ENCODE peak calls at places on chromosomes 13 and 19, in five cellular contexts. One of them, this sample, is unnamed.

GRCh38 chr13:73329355-73329754 is 270.6 kb downstream of the KLF5 start:
- DNase-seq in H1: no peak
- DNase-seq in HCT116: no peak
- DNase-seq in K562: no peak
- DNase-seq in GM12878: no peak
- DNase-seq in this sample: no peak

GRCh38 chr13:24148414-24149305 is 11.9 kb upstream of the SPATA13 start:
- DNase-seq in HCT116: peak
- DNase-seq in GM12878: no peak
- DNase-seq in K562: no peak
- DNase-seq in H1: peak
- DNase-seq in this sample: peak

GRCh38 chr13:18995259-18995873 is 186.3 kb downstream of the TUBA3C start:
- DNase-seq in GM12878: no peak
- DNase-seq in H1: no peak
- DNase-seq in K562: no peak
- DNase-seq in HCT116: no peak
- DNase-seq in this sample: no peak

GRCh38 chr13:114013336-114013735 is 39.5 kb upstream of the C13orf46 start:
- DNase-seq in K562: no peak
- DNase-seq in H1: no peak
- DNase-seq in HCT116: no peak
- DNase-seq in GM12878: no peak
- DNase-seq in this sample: no peak

GRCh38 chr19:7618366-7618765 is 11.0 kb downstream of the XAB2 start:
- DNase-seq in HCT116: no peak
- DNase-seq in GM12878: no peak
- DNase-seq in H1: no peak
- DNase-seq in K562: no peak
- DNase-seq in this sample: peak

GRCh38 chr13:51435002-51435578 is 17.7 kb downstream of the INTS6 start:
- DNase-seq in HCT116: no peak
- DNase-seq in H1: no peak
- DNase-seq in K562: no peak
- DNase-seq in GM12878: no peak
- DNase-seq in this sample: no peak

GRCh38 chr13:70523622-70524021 is 415.4 kb upstream of the KLHL1 start:
- DNase-seq in GM12878: no peak
- DNase-seq in HCT116: no peak
- DNase-seq in H1: no peak
- DNase-seq in K562: no peak
- DNase-seq in this sample: no peak

GRCh38 chr19:35033067-35034004 is 3.1 kb downstream of the SCN1B start:
- DNase-seq in K562: no peak
- DNase-seq in H1: no peak
- DNase-seq in GM12878: no peak
- DNase-seq in HCT116: no peak
- DNase-seq in this sample: no peak

GRCh38 chr13:103351035-103351828 is 285.0 kb upstream of the SLC10A2 start:
- DNase-seq in GM12878: no peak
- DNase-seq in H1: peak
- DNase-seq in HCT116: no peak
- DNase-seq in K562: no peak
- DNase-seq in this sample: no peak

GRCh38 chr19:1397838-1398237 is 3.5 kb downstream of the GAMT start:
- DNase-seq in H1: no peak
- DNase-seq in K562: no peak
- DNase-seq in HCT116: no peak
- DNase-seq in GM12878: no peak
- DNase-seq in this sample: no peak

GRCh38 chr19:8340341-8341096 is 2.5 kb downstream of the KANK3 start:
- DNase-seq in HCT116: no peak
- DNase-seq in K562: peak
- DNase-seq in GM12878: no peak
- DNase-seq in H1: no peak
- DNase-seq in this sample: no peak

GRCh38 chr13:79710376-79710775 is 229.4 kb downstream of the NDFIP2 start:
- DNase-seq in GM12878: no peak
- DNase-seq in K562: no peak
- DNase-seq in H1: no peak
- DNase-seq in HCT116: no peak
- DNase-seq in this sample: no peak

GRCh38 chr13:42055500-42056085 is 7.1 kb downstream of the DGKH start:
- DNase-seq in H1: no peak
- DNase-seq in K562: no peak
- DNase-seq in HCT116: no peak
- DNase-seq in GM12878: no peak
- DNase-seq in this sample: no peak

GRCh38 chr19:47663911-47664771 is 49.1 kb upstream of the EHD2 start:
- DNase-seq in H1: no peak
- DNase-seq in K562: peak
- DNase-seq in GM12878: no peak
- DNase-seq in HCT116: no peak
- DNase-seq in this sample: peak

GRCh38 chr13:98919566-98919965 is 58.3 kb downstream of the DOCK9 start:
- DNase-seq in H1: no peak
- DNase-seq in HCT116: no peak
- DNase-seq in GM12878: no peak
- DNase-seq in K562: no peak
- DNase-seq in this sample: no peak

GRCh38 chr13:101346161-101346560 is 70.1 kb downstream of the NALCN start:
- DNase-seq in GM12878: no peak
- DNase-seq in K562: no peak
- DNase-seq in H1: no peak
- DNase-seq in HCT116: no peak
- DNase-seq in this sample: no peak
- TF ChIP-seq SRF in GM12878: no peak
- TF ChIP-seq SRF in K562: no peak
- TF ChIP-seq SRF in H1: no peak
- TF ChIP-seq SRF in HCT116: no peak
- TF ChIP-seq SRF in this sample: no peak

GRCh38 chr19:18322318-18322758 is 538 bp downstream of the LSM4 start:
- DNase-seq in K562: peak
- DNase-seq in GM12878: no peak
- DNase-seq in HCT116: no peak
- DNase-seq in H1: no peak
- DNase-seq in this sample: peak
- H2AFZ ChIP-seq in K562: peak
- H2AFZ ChIP-seq in GM12878: no peak
- H2AFZ ChIP-seq in HCT116: no peak
- H2AFZ ChIP-seq in H1: no peak
- H2AFZ ChIP-seq in this sample: no peak

GRCh38 chr19:39137131-39137530 is 11.5 kb downstream of the PAK4 start:
- DNase-seq in GM12878: no peak
- DNase-seq in K562: no peak
- DNase-seq in H1: no peak
- DNase-seq in HCT116: no peak
- DNase-seq in this sample: no peak

GRCh38 chr19:39135701-39136100 is 10.1 kb downstream of the PAK4 start:
- DNase-seq in K562: no peak
- DNase-seq in GM12878: no peak
- DNase-seq in H1: no peak
- DNase-seq in HCT116: no peak
- DNase-seq in this sample: no peak

GRCh38 chr19:39133431-39134270 is 8.1 kb downstream of the PAK4 start:
- DNase-seq in H1: no peak
- DNase-seq in GM12878: no peak
- DNase-seq in HCT116: no peak
- DNase-seq in K562: no peak
- DNase-seq in this sample: no peak

GRCh38 chr19:39138221-39139211 is 12.9 kb downstream of the PAK4 start:
- DNase-seq in K562: no peak
- DNase-seq in HCT116: no peak
- DNase-seq in H1: no peak
- DNase-seq in GM12878: no peak
- DNase-seq in this sample: no peak

GRCh38 chr19:39136225-39136940 is 10.8 kb downstream of the PAK4 start:
- DNase-seq in H1: no peak
- DNase-seq in GM12878: no peak
- DNase-seq in K562: no peak
- DNase-seq in HCT116: no peak
- DNase-seq in this sample: no peak
- TF ChIP-seq SRF in H1: no peak
- TF ChIP-seq SRF in GM12878: no peak
- TF ChIP-seq SRF in K562: no peak
- TF ChIP-seq SRF in HCT116: no peak
- TF ChIP-seq SRF in this sample: no peak

DNA sequence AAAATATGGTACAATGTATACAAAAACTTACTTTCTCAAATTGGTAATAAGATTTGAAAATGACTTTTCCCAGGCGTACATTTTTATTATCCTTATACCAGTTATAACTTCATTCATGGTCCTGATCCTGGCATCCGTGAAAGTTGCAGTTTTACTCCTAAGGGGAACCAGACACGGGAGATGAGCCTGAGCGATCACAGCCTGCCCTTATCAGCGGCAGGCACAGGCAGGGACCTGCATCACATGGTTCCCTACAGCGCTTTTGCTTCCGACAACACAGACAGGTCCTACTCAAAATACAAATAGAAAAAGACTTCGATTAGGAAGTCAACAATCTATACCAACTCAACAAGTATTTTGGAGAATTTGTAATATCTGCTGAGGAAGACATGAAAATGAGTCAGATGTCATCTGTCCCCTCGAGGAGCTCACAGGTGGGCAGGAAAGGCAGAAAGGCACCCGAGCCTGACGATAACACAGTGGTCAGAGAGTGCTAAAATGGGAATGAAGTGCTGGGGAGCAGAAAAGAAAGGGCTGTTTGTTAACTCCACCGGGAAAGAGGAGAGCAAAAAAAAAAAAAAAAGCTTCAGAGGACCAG is 93.4 kb downstream of the ABCC4 start:
- DNase-seq in HCT116: no peak
- DNase-seq in H1: no peak
- DNase-seq in K562: peak
- DNase-seq in GM12878: no peak
- DNase-seq in this sample: no peak
- H2AFZ ChIP-seq in HCT116: no peak
- H2AFZ ChIP-seq in H1: no peak
- H2AFZ ChIP-seq in K562: no peak
- H2AFZ ChIP-seq in GM12878: peak
- H2AFZ ChIP-seq in this sample: no peak

GRCh38 chr13:30982506-30982905 is 50.0 kb downstream of the TEX26 start:
- DNase-seq in GM12878: peak
- DNase-seq in H1: no peak
- DNase-seq in HCT116: no peak
- DNase-seq in K562: no peak
- DNase-seq in this sample: no peak
- TF ChIP-seq SRF in GM12878: no peak
- TF ChIP-seq SRF in H1: no peak
- TF ChIP-seq SRF in HCT116: no peak
- TF ChIP-seq SRF in K562: no peak
- TF ChIP-seq SRF in this sample: no peak

GRCh38 chr13:21047087-21047486 is 14.3 kb downstream of the LATS2 start:
- DNase-seq in H1: no peak
- DNase-seq in GM12878: no peak
- DNase-seq in HCT116: no peak
- DNase-seq in K562: no peak
- DNase-seq in this sample: no peak
- H2AFZ ChIP-seq in H1: no peak
- H2AFZ ChIP-seq in GM12878: no peak
- H2AFZ ChIP-seq in HCT116: no peak
- H2AFZ ChIP-seq in K562: no peak
- H2AFZ ChIP-seq in this sample: no peak

GRCh38 chr19:12800873-12801465 is 631 bp downstream of the PRDX2 start:
- DNase-seq in H1: no peak
- DNase-seq in GM12878: no peak
- DNase-seq in HCT116: no peak
- DNase-seq in K562: peak
- DNase-seq in this sample: peak
- TF ChIP-seq SRF in H1: no peak
- TF ChIP-seq SRF in GM12878: no peak
- TF ChIP-seq SRF in HCT116: no peak
- TF ChIP-seq SRF in K562: no peak
- TF ChIP-seq SRF in this sample: no peak

GRCh38 chr13:36428083-36428482 is 4.2 kb upstream of the CCNA1 start:
- DNase-seq in GM12878: no peak
- DNase-seq in H1: no peak
- DNase-seq in HCT116: no peak
- DNase-seq in K562: no peak
- DNase-seq in this sample: no peak

GRCh38 chr13:36431204-36432105 is 840 bp upstream of the CCNA1 start:
- DNase-seq in H1: no peak
- DNase-seq in K562: no peak
- DNase-seq in HCT116: no peak
- DNase-seq in GM12878: no peak
- DNase-seq in this sample: no peak

GRCh38 chr13:36436811-36437210 is 4.5 kb downstream of the CCNA1 start:
- DNase-seq in K562: no peak
- DNase-seq in GM12878: no peak
- DNase-seq in HCT116: no peak
- DNase-seq in H1: no peak
- DNase-seq in this sample: no peak

GRCh38 chr13:36430247-36431203 is 1.8 kb upstream of the CCNA1 start:
- DNase-seq in GM12878: no peak
- DNase-seq in H1: no peak
- DNase-seq in HCT116: no peak
- DNase-seq in K562: no peak
- DNase-seq in this sample: no peak

DNA sequence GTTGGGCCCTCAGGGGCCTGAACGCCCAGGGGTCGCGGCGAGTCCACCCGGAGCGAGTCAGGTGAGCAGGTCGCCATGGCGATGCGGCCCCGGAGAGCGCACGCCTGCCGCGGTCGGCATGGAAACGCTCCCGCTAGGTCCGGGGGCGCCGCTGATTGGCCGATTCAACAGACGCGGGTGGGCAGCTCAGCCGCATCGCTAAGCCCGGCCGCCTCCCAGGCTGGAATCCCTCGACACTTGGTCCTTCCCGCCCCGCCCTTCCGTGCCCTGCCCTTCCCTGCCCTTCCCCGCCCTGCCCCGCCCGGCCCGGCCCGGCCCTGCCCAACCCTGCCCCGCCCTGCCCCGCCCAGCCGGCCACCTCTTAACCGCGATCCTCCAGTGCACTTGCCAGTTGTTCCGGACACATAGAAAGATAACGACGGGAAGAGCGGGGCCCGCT is at the start of gene CCNA1:
- DNase-seq in H1: peak
- DNase-seq in HCT116: no peak
- DNase-seq in GM12878: no peak
- DNase-seq in K562: peak
- DNase-seq in this sample: no peak
- H2AFZ ChIP-seq in H1: peak
- H2AFZ ChIP-seq in HCT116: no peak
- H2AFZ ChIP-seq in GM12878: no peak
- H2AFZ ChIP-seq in K562: no peak
- H2AFZ ChIP-seq in this sample: no peak

GRCh38 chr19:42497492-42498226 is 30.6 kb downstream of the CEACAM1 start:
- DNase-seq in H1: no peak
- DNase-seq in GM12878: peak
- DNase-seq in HCT116: no peak
- DNase-seq in K562: no peak
- DNase-seq in this sample: peak

GRCh38 chr19:42495663-42496062 is 32.6 kb downstream of the CEACAM1 start:
- DNase-seq in K562: no peak
- DNase-seq in H1: no peak
- DNase-seq in GM12878: no peak
- DNase-seq in HCT116: no peak
- DNase-seq in this sample: no peak

GRCh38 chr19:42494321-42494720 is 34.0 kb downstream of the CEACAM1 start:
- DNase-seq in GM12878: no peak
- DNase-seq in K562: no peak
- DNase-seq in HCT116: no peak
- DNase-seq in H1: no peak
- DNase-seq in this sample: no peak

GRCh38 chr19:42498387-42498786 is 29.9 kb downstream of the CEACAM1 start:
- DNase-seq in H1: no peak
- DNase-seq in K562: no peak
- DNase-seq in HCT116: no peak
- DNase-seq in GM12878: no peak
- DNase-seq in this sample: peak

GRCh38 chr19:42496551-42497133 is 31.6 kb downstream of the CEACAM1 start:
- DNase-seq in H1: no peak
- DNase-seq in GM12878: no peak
- DNase-seq in K562: no peak
- DNase-seq in HCT116: no peak
- DNase-seq in this sample: no peak
- TF ChIP-seq SRF in H1: no peak
- TF ChIP-seq SRF in GM12878: no peak
- TF ChIP-seq SRF in K562: no peak
- TF ChIP-seq SRF in HCT116: no peak
- TF ChIP-seq SRF in this sample: no peak